ENCODE peak calls at places on chromosomes 1 and 21, in seven cellular contexts. One of them, this sample, is unnamed.

GRCh38 chr1:75475709-75476108 is 135.2 kb downstream of the SLC44A5 start:
- DNase-seq in heart left ventricle: no peak
- DNase-seq in breast epithelium: no peak
- DNase-seq in ovary: no peak
- DNase-seq in body of pancreas: no peak
- DNase-seq in transverse colon: no peak
- DNase-seq in A549: no peak
- DNase-seq in this sample: no peak

GRCh38 chr1:25889470-25889869 is 14.0 kb upstream of the PAQR7 start:
- DNase-seq in heart left ventricle: no peak
- DNase-seq in transverse colon: no peak
- DNase-seq in body of pancreas: no peak
- DNase-seq in ovary: no peak
- DNase-seq in A549: no peak
- DNase-seq in breast epithelium: no peak
- DNase-seq in this sample: no peak

GRCh38 chr21:23812485-23812884 is 1794.8 kb downstream of the MRPL39 start:
- DNase-seq in breast epithelium: no peak
- DNase-seq in ovary: no peak
- DNase-seq in transverse colon: no peak
- DNase-seq in heart left ventricle: no peak
- DNase-seq in body of pancreas: no peak
- DNase-seq in A549: no peak
- DNase-seq in this sample: no peak

GRCh38 chr1:44086722-44087474 is 31.7 kb upstream of the KLF17 start:
- DNase-seq in A549: no peak
- DNase-seq in ovary: no peak
- DNase-seq in breast epithelium: no peak
- DNase-seq in transverse colon: no peak
- DNase-seq in heart left ventricle: no peak
- DNase-seq in body of pancreas: no peak
- DNase-seq in this sample: no peak

GRCh38 chr1:150575072-150575489 is 4.3 kb downstream of the MCL1 start:
- DNase-seq in ovary: no peak
- DNase-seq in A549: no peak
- DNase-seq in breast epithelium: no peak
- DNase-seq in transverse colon: no peak
- DNase-seq in body of pancreas: no peak
- DNase-seq in heart left ventricle: no peak
- DNase-seq in this sample: no peak

GRCh38 chr1:206461602-206462455 is 8.4 kb upstream of the IKBKE start:
- DNase-seq in A549: peak
- DNase-seq in ovary: no peak
- DNase-seq in breast epithelium: no peak
- DNase-seq in body of pancreas: peak
- DNase-seq in heart left ventricle: peak
- DNase-seq in transverse colon: peak
- DNase-seq in this sample: no peak

GRCh38 chr1:3567405-3567804 is 43.9 kb downstream of the MEGF6 start:
- DNase-seq in transverse colon: no peak
- DNase-seq in ovary: no peak
- DNase-seq in A549: no peak
- DNase-seq in heart left ventricle: no peak
- DNase-seq in breast epithelium: no peak
- DNase-seq in body of pancreas: no peak
- DNase-seq in this sample: no peak

GRCh38 chr1:174315239-174315638 is 132.5 kb upstream of the GPR52 start:
- DNase-seq in ovary: no peak
- DNase-seq in heart left ventricle: no peak
- DNase-seq in transverse colon: no peak
- DNase-seq in A549: no peak
- DNase-seq in body of pancreas: no peak
- DNase-seq in breast epithelium: no peak
- DNase-seq in this sample: no peak

GRCh38 chr1:56132520-56132919 is 446.8 kb downstream of the PLPP3 start:
- DNase-seq in body of pancreas: no peak
- DNase-seq in breast epithelium: no peak
- DNase-seq in transverse colon: no peak
- DNase-seq in ovary: no peak
- DNase-seq in A549: no peak
- DNase-seq in heart left ventricle: no peak
- DNase-seq in this sample: no peak

GRCh38 chr1:201650608-201650933 is 111.6 kb downstream of the NAV1 start:
- DNase-seq in A549: no peak
- DNase-seq in breast epithelium: no peak
- DNase-seq in ovary: no peak
- DNase-seq in body of pancreas: no peak
- DNase-seq in transverse colon: no peak
- DNase-seq in heart left ventricle: no peak
- DNase-seq in this sample: no peak

GRCh38 chr1:201652180-201652579 is 113.3 kb downstream of the NAV1 start:
- DNase-seq in heart left ventricle: no peak
- DNase-seq in ovary: no peak
- DNase-seq in transverse colon: no peak
- DNase-seq in breast epithelium: no peak
- DNase-seq in A549: no peak
- DNase-seq in body of pancreas: no peak
- DNase-seq in this sample: no peak

GRCh38 chr1:201648911-201649775 is 110.2 kb downstream of the NAV1 start:
- DNase-seq in transverse colon: peak
- DNase-seq in A549: peak
- DNase-seq in ovary: peak
- DNase-seq in breast epithelium: no peak
- DNase-seq in heart left ventricle: peak
- DNase-seq in body of pancreas: peak
- DNase-seq in this sample: peak

GRCh38 chr1:201648066-201648910 is 109.4 kb downstream of the NAV1 start:
- DNase-seq in body of pancreas: peak
- DNase-seq in A549: peak
- DNase-seq in breast epithelium: no peak
- DNase-seq in heart left ventricle: peak
- DNase-seq in ovary: peak
- DNase-seq in transverse colon: peak
- DNase-seq in this sample: no peak

GRCh38 chr1:201649776-201650607 is 111.1 kb downstream of the NAV1 start:
- DNase-seq in transverse colon: peak
- DNase-seq in ovary: peak
- DNase-seq in breast epithelium: peak
- DNase-seq in A549: peak
- DNase-seq in body of pancreas: peak
- DNase-seq in heart left ventricle: peak
- DNase-seq in this sample: peak
- TF ChIP-seq POLR2A in transverse colon: peak
- TF ChIP-seq POLR2A in ovary: peak
- TF ChIP-seq POLR2A in breast epithelium: no peak
- TF ChIP-seq POLR2A in A549: no peak
- TF ChIP-seq POLR2A in body of pancreas: no peak
- TF ChIP-seq POLR2A in heart left ventricle: peak
- TF ChIP-seq POLR2A in this sample: no peak

GRCh38 chr1:67749263-67749843 is 64.4 kb downstream of the GADD45A start:
- DNase-seq in A549: no peak
- DNase-seq in heart left ventricle: no peak
- DNase-seq in body of pancreas: no peak
- DNase-seq in transverse colon: peak
- DNase-seq in ovary: no peak
- DNase-seq in breast epithelium: no peak
- DNase-seq in this sample: peak

GRCh38 chr1:67748147-67748546 is 63.1 kb downstream of the GADD45A start:
- DNase-seq in breast epithelium: no peak
- DNase-seq in A549: no peak
- DNase-seq in ovary: no peak
- DNase-seq in heart left ventricle: no peak
- DNase-seq in body of pancreas: no peak
- DNase-seq in transverse colon: no peak
- DNase-seq in this sample: no peak

GRCh38 chr1:67748630-67749029 is 63.6 kb downstream of the GADD45A start:
- DNase-seq in ovary: no peak
- DNase-seq in A549: no peak
- DNase-seq in body of pancreas: peak
- DNase-seq in breast epithelium: no peak
- DNase-seq in transverse colon: no peak
- DNase-seq in heart left ventricle: no peak
- DNase-seq in this sample: no peak

GRCh38 chr1:67750690-67751052 is 65.7 kb downstream of the GADD45A start:
- DNase-seq in A549: no peak
- DNase-seq in heart left ventricle: no peak
- DNase-seq in ovary: no peak
- DNase-seq in transverse colon: no peak
- DNase-seq in breast epithelium: no peak
- DNase-seq in body of pancreas: no peak
- DNase-seq in this sample: no peak

GRCh38 chr1:67749844-67750689 is 65.1 kb downstream of the GADD45A start:
- DNase-seq in breast epithelium: no peak
- DNase-seq in ovary: no peak
- DNase-seq in heart left ventricle: no peak
- DNase-seq in body of pancreas: peak
- DNase-seq in A549: no peak
- DNase-seq in transverse colon: no peak
- DNase-seq in this sample: peak
- H3K4me3 ChIP-seq in breast epithelium: no peak
- H3K4me3 ChIP-seq in ovary: no peak
- H3K4me3 ChIP-seq in heart left ventricle: no peak
- H3K4me3 ChIP-seq in body of pancreas: no peak
- H3K4me3 ChIP-seq in A549: peak
- H3K4me3 ChIP-seq in transverse colon: no peak
- H3K4me3 ChIP-seq in this sample: no peak

GRCh38 chr1:14634497-14634896 is 36.0 kb downstream of the KAZN start:
- DNase-seq in heart left ventricle: no peak
- DNase-seq in breast epithelium: no peak
- DNase-seq in A549: no peak
- DNase-seq in transverse colon: no peak
- DNase-seq in body of pancreas: no peak
- DNase-seq in ovary: no peak
- DNase-seq in this sample: peak

GRCh38 chr1:14631421-14631820 is 32.9 kb downstream of the KAZN start:
- DNase-seq in transverse colon: no peak
- DNase-seq in body of pancreas: no peak
- DNase-seq in heart left ventricle: no peak
- DNase-seq in A549: no peak
- DNase-seq in ovary: no peak
- DNase-seq in breast epithelium: no peak
- DNase-seq in this sample: peak

GRCh38 chr1:14637233-14637632 is 38.7 kb downstream of the KAZN start:
- DNase-seq in body of pancreas: no peak
- DNase-seq in breast epithelium: no peak
- DNase-seq in ovary: no peak
- DNase-seq in transverse colon: no peak
- DNase-seq in heart left ventricle: no peak
- DNase-seq in A549: no peak
- DNase-seq in this sample: no peak

GRCh38 chr1:14630986-14631385 is 32.5 kb downstream of the KAZN start:
- DNase-seq in transverse colon: no peak
- DNase-seq in heart left ventricle: no peak
- DNase-seq in body of pancreas: no peak
- DNase-seq in ovary: no peak
- DNase-seq in breast epithelium: no peak
- DNase-seq in A549: no peak
- DNase-seq in this sample: peak

DNA sequence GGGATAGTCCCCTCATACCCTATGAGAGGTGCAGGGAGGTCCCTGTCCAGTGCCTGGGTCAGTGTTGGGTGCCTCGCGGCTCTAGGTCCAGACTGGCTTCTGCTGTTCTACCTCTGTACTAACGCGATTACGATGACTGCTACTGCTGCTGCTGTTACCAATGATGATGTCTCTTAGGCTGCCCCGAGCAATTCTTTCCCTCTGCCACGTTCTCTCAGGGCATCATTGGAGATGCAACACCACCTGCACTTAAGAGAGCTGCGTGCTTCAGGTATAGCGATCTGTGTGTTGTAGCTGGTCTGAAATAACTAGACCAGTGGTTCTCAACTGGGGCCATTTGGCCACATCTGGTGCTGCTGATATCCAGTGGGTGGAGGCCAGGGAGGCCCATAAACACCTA is 36.9 kb downstream of the KAZN start:
- DNase-seq in heart left ventricle: no peak
- DNase-seq in breast epithelium: no peak
- DNase-seq in transverse colon: no peak
- DNase-seq in body of pancreas: no peak
- DNase-seq in A549: no peak
- DNase-seq in ovary: no peak
- DNase-seq in this sample: no peak
- TF ChIP-seq POLR2A in heart left ventricle: no peak
- TF ChIP-seq POLR2A in breast epithelium: no peak
- TF ChIP-seq POLR2A in transverse colon: no peak
- TF ChIP-seq POLR2A in body of pancreas: no peak
- TF ChIP-seq POLR2A in A549: no peak
- TF ChIP-seq POLR2A in ovary: no peak
- TF ChIP-seq POLR2A in this sample: no peak

GRCh38 chr1:212607924-212608208 is 695 bp upstream of the ATF3 start:
- DNase-seq in transverse colon: no peak
- DNase-seq in body of pancreas: no peak
- DNase-seq in heart left ventricle: no peak
- DNase-seq in breast epithelium: peak
- DNase-seq in ovary: no peak
- DNase-seq in A549: no peak
- DNase-seq in this sample: no peak

GRCh38 chr1:212605441-212605976 is 3.1 kb upstream of the ATF3 start:
- DNase-seq in ovary: no peak
- DNase-seq in heart left ventricle: no peak
- DNase-seq in A549: no peak
- DNase-seq in body of pancreas: no peak
- DNase-seq in breast epithelium: no peak
- DNase-seq in transverse colon: no peak
- DNase-seq in this sample: no peak

GRCh38 chr1:212606734-212607205 is 1.8 kb upstream of the ATF3 start:
- DNase-seq in A549: no peak
- DNase-seq in body of pancreas: peak
- DNase-seq in ovary: peak
- DNase-seq in heart left ventricle: peak
- DNase-seq in transverse colon: peak
- DNase-seq in breast epithelium: peak
- DNase-seq in this sample: peak

GRCh38 chr1:212607206-212607923 is 1.2 kb upstream of the ATF3 start:
- DNase-seq in A549: no peak
- DNase-seq in transverse colon: peak
- DNase-seq in body of pancreas: peak
- DNase-seq in ovary: peak
- DNase-seq in heart left ventricle: peak
- DNase-seq in breast epithelium: no peak
- DNase-seq in this sample: no peak

DNA sequence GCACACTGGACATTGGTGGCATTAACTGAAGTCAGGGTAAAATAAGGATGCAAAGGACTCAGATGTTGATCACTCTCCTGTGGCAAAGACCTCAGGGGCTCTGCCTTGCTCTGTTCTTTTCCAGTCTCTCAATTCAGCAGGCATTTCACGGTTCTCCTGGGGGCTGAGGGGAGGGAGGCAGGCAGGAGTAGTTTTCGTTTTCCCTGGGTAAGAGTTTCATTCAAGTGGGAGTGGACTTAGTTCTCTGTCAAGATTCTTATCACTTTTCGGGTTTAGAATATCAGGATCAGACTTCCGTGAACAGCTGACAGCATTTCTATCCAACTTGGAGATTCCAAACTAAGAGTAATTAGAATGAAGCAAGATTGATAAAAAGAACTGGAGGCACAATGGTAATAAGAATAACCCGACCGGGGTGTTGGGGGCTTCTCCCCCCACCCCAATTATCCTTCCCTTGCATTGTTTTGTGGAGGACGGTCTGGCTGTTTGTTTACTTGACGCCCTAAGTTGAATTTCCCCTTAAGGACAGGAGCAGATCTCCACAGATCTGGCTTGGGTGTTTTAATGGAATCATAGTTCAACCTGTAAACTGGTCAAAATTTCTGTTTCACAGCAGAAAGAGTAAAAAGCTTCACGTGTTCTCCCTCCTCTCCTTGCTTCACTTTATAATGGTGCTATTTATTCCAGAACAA is 2.4 kb upstream of the ATF3 start:
- DNase-seq in heart left ventricle: no peak
- DNase-seq in breast epithelium: no peak
- DNase-seq in A549: no peak
- DNase-seq in transverse colon: no peak
- DNase-seq in body of pancreas: no peak
- DNase-seq in ovary: no peak
- DNase-seq in this sample: no peak
- H3K4me3 ChIP-seq in heart left ventricle: peak
- H3K4me3 ChIP-seq in breast epithelium: peak
- H3K4me3 ChIP-seq in A549: peak
- H3K4me3 ChIP-seq in transverse colon: no peak
- H3K4me3 ChIP-seq in body of pancreas: no peak
- H3K4me3 ChIP-seq in ovary: peak
- H3K4me3 ChIP-seq in this sample: no peak